ENCODE peak calls at places on chromosomes 1 and 21, in four cellular contexts. J, E, L and A are unnamed samples.

GRCh38 chr1:198364471-198364870 is 176.0 kb downstream of the ATP6V1G3 start:
- ATAC-seq in J (no peak), L (no peak), E (no peak), A (no peak)

GRCh38 chr1:2315711-2316450 is 75.5 kb downstream of the MORN1 start:
- ATAC-seq in J (no peak), L (no peak), E (no peak), A (no peak)

GRCh38 chr1:39360726-39361125 is 130.7 kb upstream of the BMP8A start:
- ATAC-seq in J (no peak), L (no peak), E (no peak), A (no peak)

GRCh38 chr1:108057536-108057935 is 92.6 kb upstream of the VAV3 start:
- ATAC-seq in J (peak; percentile 58), E (peak; percentile 53), L (no peak), A (no peak)

GRCh38 chr21:44764319-44765230 is 37.0 kb downstream of the UBE2G2 start:
- ATAC-seq in E (no peak), L (no peak), J (no peak), A (no peak)

GRCh38 chr1:147569587-147570241 is 28.4 kb downstream of the BCL9 start:
- ATAC-seq in J (no peak), E (no peak), L (no peak), A (no peak)

GRCh38 chr1:158019177-158019868 is 25.9 kb downstream of the KIRREL1 start:
- ATAC-seq in L (peak; percentile 85), J (peak; percentile 93), E (peak; percentile 89), A (peak; percentile 18)

GRCh38 chr1:111402083-111402482 is 25.5 kb downstream of the OVGP1 start:
- ATAC-seq in E (no peak), J (no peak), L (no peak), A (no peak)

GRCh38 chr1:195894411-195894810 is 713.8 kb downstream of the KCNT2 start:
- ATAC-seq in L (peak; percentile 41), E (peak; percentile 22), J (no peak), A (no peak)

GRCh38 chr1:208065862-208066261 is 154.9 kb upstream of the CD34 start:
- ATAC-seq in J (peak; percentile 70), L (peak; percentile 25), E (no peak), A (peak; percentile 43)

GRCh38 chr1:88488277-88488676 is 195.8 kb upstream of the PKN2 start:
- ATAC-seq in L (no peak), E (no peak), J (no peak), A (no peak)

GRCh38 chr1:90614872-90615271 is 102.2 kb downstream of the BARHL2 start:
- ATAC-seq in J (no peak), E (no peak), L (no peak), A (no peak)

GRCh38 chr1:58508629-58509028 is 37.9 kb downstream of the OMA1 start:
- ATAC-seq in J (no peak), L (no peak), E (no peak), A (no peak)

GRCh38 chr1:10730985-10731384 is 65.5 kb downstream of the CASZ1 start:
- ATAC-seq in J (peak; percentile 35), L (peak; percentile 34), E (no peak), A (no peak)

GRCh38 chr1:91693542-91693941 is 192.4 kb downstream of the TGFBR3 start:
- ATAC-seq in J (peak; percentile 88), L (peak; percentile 66), E (peak; percentile 69), A (no peak)

GRCh38 chr1:182845379-182845778 is 6.2 kb downstream of the DHX9 start:
- ATAC-seq in L (no peak), J (no peak), E (no peak), A (no peak)

GRCh38 chr1:119647734-119648619 is at the start of gene ZNF697:
- ATAC-seq in E (peak; percentile 97), J (peak; percentile 95), L (peak; percentile 95), A (peak; percentile 80)

GRCh38 chr1:116360435-116361173 is 12.4 kb upstream of the ATP1A1 start:
- ATAC-seq in E (no peak), L (no peak), J (no peak), A (no peak)

GRCh38 chr1:226711976-226712778 is 26.9 kb downstream of the ITPKB start:
- ATAC-seq in L (no peak), J (peak; percentile 20), E (peak; percentile 2), A (peak; percentile 91)

GRCh38 chr1:88813474-88813873 is 77.9 kb downstream of the GTF2B start:
- ATAC-seq in E (no peak), J (no peak), L (no peak), A (no peak)

GRCh38 chr1:236120725-236121153 is 21.6 kb upstream of the GPR137B start:
- ATAC-seq in E (no peak), J (no peak), L (no peak), A (peak; percentile 55)

GRCh38 chr21:45945868-45946210 is 35.7 kb upstream of the COL6A1 start:
- ATAC-seq in E (no peak), L (no peak), J (no peak), A (no peak)

GRCh38 chr21:41948404-41948895 is 5.4 kb downstream of the C2CD2 start:
- ATAC-seq in E (peak; percentile 23), J (peak; percentile 10), L (no peak), A (no peak)

GRCh38 chr1:23124259-23125026 is 44.2 kb downstream of the LUZP1 start:
- ATAC-seq in J (no peak), L (no peak), E (no peak), A (no peak)

GRCh38 chr1:54334996-54335395 is 71.2 kb downstream of the SSBP3 start:
- ATAC-seq in L (no peak), J (no peak), E (peak; percentile 6), A (no peak)

GRCh38 chr1:157163273-157164127 is 25.3 kb upstream of the ETV3 start:
- ATAC-seq in J (peak; percentile 63), L (peak; percentile 39), E (peak; percentile 67), A (peak; percentile 63)

GRCh38 chr1:39955547-39956539 is 898 bp downstream of the MFSD2A start:
- ATAC-seq in L (no peak), J (peak; percentile 51), E (peak; percentile 19), A (peak; percentile 74)

GRCh38 chr1:87942165-87942564 is 613.5 kb downstream of the LMO4 start:
- ATAC-seq in J (peak; percentile 72), E (peak; percentile 90), L (no peak), A (no peak)

GRCh38 chr1:27143408-27143807 is 11.5 kb downstream of the SLC9A1 start:
- ATAC-seq in L (no peak), E (no peak), J (peak; percentile 32), A (no peak)

GRCh38 chr1:234643111-234643849 is 33.3 kb upstream of the IRF2BP2 start:
- ATAC-seq in E (no peak), J (no peak), L (no peak), A (no peak)

GRCh38 chr1:160925652-160926241 is 28.9 kb downstream of the ITLN2 start:
- ATAC-seq in E (no peak), J (no peak), L (no peak), A (no peak)

GRCh38 chr1:74280642-74281396 is 45.6 kb downstream of the TNNI3K start:
- ATAC-seq in J (no peak), L (no peak), E (no peak), A (no peak)

GRCh38 chr1:111101854-111102642 is 37.8 kb downstream of the DRAM2 start:
- ATAC-seq in E (no peak), L (no peak), J (no peak), A (no peak)

GRCh38 chr1:178168535-178168934 is 74.6 kb downstream of the RASAL2 start:
- ATAC-seq in L (no peak), J (peak; percentile 69), E (no peak), A (no peak)

GRCh38 chr1:47681735-47682134 is 243.9 kb downstream of the FOXD2 start:
- ATAC-seq in L (no peak), E (no peak), J (no peak), A (no peak)

GRCh38 chr1:55698136-55698535 is 483.0 kb upstream of the USP24 start:
- ATAC-seq in L (no peak), E (no peak), J (no peak), A (no peak)

GRCh38 chr21:43727571-43728466 is 8.9 kb downstream of the PDXK start:
- ATAC-seq in J (peak; percentile 23), E (peak; percentile 2), L (peak; percentile 29), A (peak; percentile 21)

GRCh38 chr1:8866792-8867415 is 11.6 kb downstream of the ENO1 start:
- ATAC-seq in J (no peak), E (no peak), L (no peak), A (no peak)